ENCODE peak calls at places on chromosomes 2 and 18, in five cellular contexts. R, P, E, L and O are unnamed samples.

GRCh38 chr18:70936160-70936559 is 647.3 kb downstream of the SOCS6 start:
- DNase-seq in R (no peak), P (no peak), E (no peak), L (no peak), O (peak)

GRCh38 chr18:40159141-40160017 is 1795.7 kb upstream of the PIK3C3 start:
- DNase-seq in R (peak), P (peak), E (peak), L (peak), O (peak)

GRCh38 chr2:127389778-127390435 is 2.1 kb upstream of the MAP3K2 start:
- DNase-seq in R (no peak), P (no peak), E (no peak), L (no peak), O (peak)

GRCh38 chr2:11750422-11750821 is 4.0 kb downstream of the LPIN1 start:
- DNase-seq in R (no peak), P (no peak), E (no peak), L (peak), O (no peak)

GRCh38 chr2:28293416-28293815 is 99.2 kb upstream of the FOSL2 start:
- DNase-seq in R (no peak), P (no peak), E (no peak), L (no peak), O (no peak)

GRCh38 chr2:215737496-215737895 is 275.9 kb downstream of the MREG start:
- DNase-seq in R (no peak), P (no peak), E (no peak), L (no peak), O (no peak)

GRCh38 chr18:78787751-78788150 is 191.9 kb upstream of the SALL3 start:
- DNase-seq in R (no peak), P (no peak), E (no peak), L (no peak), O (no peak)

GRCh38 chr2:130378206-130378897 is 22.5 kb downstream of the PTPN18 start:
- DNase-seq in R (no peak), P (peak), E (no peak), L (no peak), O (no peak)

GRCh38 chr18:60962629-60963028 is 370.6 kb upstream of the CDH20 start:
- DNase-seq in R (no peak), P (no peak), E (no peak), L (no peak), O (no peak)

GRCh38 chr2:182318466-182319309 is 108.1 kb downstream of the PDE1A start:
- DNase-seq in R (no peak), P (no peak), E (no peak), L (no peak), O (no peak)

GRCh38 chr2:142672698-142673097 is 204.8 kb upstream of the KYNU start:
- DNase-seq in R (no peak), P (peak), E (no peak), L (no peak), O (no peak)

GRCh38 chr2:212284166-212284565 is 254.4 kb downstream of the ERBB4 start:
- DNase-seq in R (no peak), P (no peak), E (no peak), L (no peak), O (no peak)

GRCh38 chr2:207073791-207074678 is 91.7 kb downstream of the KLF7 start:
- DNase-seq in R (no peak), P (no peak), E (no peak), L (no peak), O (peak)

GRCh38 chr2:120990451-120990871 is 254.8 kb downstream of the GLI2 start:
- DNase-seq in R (no peak), P (no peak), E (no peak), L (no peak), O (peak)

GRCh38 chr2:45177870-45178269 is 168.6 kb upstream of the SIX2 start:
- DNase-seq in R (no peak), P (no peak), E (peak), L (no peak), O (peak)

GRCh38 chr2:196827356-196827755 is 18.2 kb upstream of the C2orf66 start:
- DNase-seq in R (no peak), P (no peak), E (no peak), L (no peak), O (no peak)

GRCh38 chr2:42879913-42880737 is 87.7 kb upstream of the HAAO start:
- DNase-seq in R (no peak), P (no peak), E (no peak), L (no peak), O (no peak)

GRCh38 chr2:232330068-232330999 is 48.2 kb upstream of the ALPP start:
- DNase-seq in R (no peak), P (no peak), E (no peak), L (no peak), O (no peak)

GRCh38 chr2:231722721-231723307 is 14.5 kb downstream of the PTMA start:
- DNase-seq in R (no peak), P (no peak), E (no peak), L (no peak), O (no peak)

DNA sequence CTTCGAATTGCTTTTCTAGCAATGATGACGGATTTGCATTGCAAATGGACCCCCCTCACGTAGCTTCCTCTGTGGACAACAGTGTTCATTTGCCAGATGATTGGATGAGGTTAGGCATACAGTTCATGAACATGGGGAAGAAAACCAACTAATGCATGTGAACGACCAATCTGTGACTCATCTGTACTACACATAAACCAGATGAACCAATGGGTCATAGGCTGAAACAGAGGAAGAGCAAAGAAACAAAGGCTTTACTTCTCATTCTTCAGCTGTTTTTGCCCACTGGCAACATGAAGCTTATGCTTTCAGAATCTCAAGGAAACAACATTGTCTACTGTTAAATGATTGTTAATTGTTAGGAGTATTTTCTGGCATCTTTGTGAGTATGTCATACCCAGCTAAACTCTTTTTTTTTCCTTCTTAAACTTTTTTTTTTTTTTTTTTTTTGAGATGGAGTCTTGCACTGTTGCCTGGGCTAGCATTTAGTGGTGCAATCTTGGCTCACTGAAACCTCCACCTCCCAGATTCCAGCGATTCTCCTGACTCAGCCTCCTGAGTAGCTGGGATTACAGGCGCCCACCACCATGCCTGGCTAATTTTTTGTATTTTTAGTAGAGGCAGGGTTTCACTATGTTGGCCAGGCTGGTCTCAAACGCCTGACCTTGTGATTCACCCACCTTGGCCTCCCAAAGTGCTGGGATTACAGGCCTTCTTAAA is 35.5 kb downstream of the EFEMP1 start:
- DNase-seq in R (no peak), P (no peak), E (peak), L (no peak), O (peak)
- TF ChIP-seq POLR2A in R (no peak), P (no peak), E (no peak), L (no peak), O (no peak)

DNA sequence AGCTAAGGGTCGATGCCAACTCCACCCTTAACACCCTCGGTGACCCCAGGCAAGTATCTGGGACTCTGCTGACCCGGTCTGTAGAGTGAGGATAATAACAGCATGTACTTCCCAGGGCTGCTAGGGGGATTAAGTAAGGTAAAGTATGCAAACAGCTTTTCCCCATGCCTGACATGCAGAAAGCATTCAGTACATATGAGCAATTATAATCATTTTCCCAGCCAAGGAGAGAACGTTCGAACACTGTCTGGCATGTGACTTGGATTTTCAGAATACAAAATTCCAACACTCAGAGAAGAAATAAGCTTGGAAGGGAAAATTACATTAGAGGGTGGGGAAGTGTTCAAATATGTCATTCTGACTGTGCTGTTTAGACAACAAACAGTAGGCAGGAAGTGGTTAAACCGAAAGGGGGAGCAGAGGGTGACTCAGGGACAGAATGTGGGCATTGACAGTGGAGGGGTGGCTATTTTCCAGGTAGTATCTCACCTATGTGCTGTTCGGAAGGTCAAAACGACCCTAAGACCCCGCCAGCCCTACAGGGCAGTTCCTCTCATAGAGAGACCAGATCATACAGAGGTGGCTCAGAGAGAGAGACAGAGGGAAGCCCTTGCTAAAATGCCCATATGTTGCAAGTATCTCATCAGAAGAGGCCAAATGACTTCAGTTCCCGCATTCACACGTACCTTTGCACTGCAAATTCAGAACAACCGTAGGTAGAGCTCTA is 14.9 kb downstream of the ASPRV1 start:
- DNase-seq in R (peak), P (peak), E (peak), L (peak), O (peak)
- TF ChIP-seq MYC in R (no peak), P (no peak), E (no peak), L (no peak), O (no peak)

DNA sequence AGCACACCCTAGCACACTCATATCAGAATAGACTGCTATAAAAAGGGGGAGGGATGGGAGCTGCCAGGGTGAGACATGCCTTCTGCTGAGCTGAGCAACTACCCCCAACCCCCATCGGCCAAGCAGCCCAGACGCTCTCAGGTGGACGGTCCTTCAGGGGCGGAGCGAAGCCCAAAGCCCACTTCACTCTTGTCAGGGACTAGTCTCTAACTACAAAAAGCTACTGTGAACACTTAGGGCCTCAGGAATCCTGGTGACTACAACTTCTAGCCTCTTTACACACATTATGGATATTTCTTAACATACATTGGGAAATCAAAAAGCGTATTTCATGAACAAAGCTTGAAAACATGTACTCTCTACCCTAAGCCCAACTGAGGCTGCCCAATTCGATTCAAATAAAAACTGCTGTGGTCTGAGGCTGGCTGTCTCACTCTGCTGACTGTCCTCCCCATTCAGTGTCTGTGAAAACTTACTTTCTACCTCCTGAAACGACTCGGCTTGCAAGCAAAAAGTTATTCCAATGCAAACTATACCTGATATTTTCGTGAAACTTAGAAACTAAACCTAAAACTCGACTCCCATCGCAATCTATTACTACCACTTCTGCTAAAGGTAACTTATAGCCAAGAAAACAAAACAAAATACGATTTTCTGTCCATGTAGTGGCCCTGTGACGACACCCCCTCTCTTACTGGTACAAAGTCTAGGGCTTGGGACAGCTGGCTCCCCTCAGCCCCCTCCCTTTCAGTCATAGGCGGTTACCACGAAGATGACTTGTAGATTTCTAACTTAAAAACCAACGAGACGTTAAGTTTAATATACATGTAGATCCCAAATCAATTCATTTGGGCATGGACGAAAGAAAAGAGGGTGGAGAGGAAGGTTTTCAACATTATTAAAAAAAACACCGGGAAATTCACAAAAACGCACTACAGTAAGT is 1.2 kb downstream of the SERTAD2 start:
- DNase-seq in R (peak), P (peak), E (peak), L (no peak), O (peak)
- TF ChIP-seq POLR2A in R (no peak), P (no peak), E (no peak), L (no peak), O (no peak)

DNA sequence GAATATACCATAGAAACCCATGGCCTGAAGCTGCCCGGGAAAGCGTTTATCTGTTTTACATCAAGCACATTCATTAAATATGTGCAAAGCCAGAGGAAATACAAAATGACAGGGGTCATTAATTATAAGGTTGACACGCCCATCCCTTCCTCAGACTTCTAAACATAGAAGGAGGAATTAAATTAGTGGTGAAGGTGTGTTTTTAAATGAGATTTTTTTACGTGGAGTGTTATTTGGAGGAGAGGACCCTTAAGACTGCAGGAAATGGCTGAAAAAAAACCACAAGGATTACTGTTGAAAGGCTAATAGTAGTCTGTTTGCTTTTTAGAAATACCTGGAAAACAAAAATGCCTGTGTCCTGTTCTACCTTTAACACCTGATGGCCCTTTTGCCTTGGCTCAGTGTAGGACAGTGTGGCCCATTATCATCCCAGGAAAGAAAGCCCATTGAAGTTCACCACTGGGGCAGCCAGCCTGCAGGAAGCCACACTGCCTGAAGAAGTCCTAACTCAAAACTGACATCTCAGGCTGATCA is 123.2 kb downstream of the EPHA4 start:
- DNase-seq in R (no peak), P (no peak), E (no peak), L (no peak), O (no peak)
- TF ChIP-seq MYC in R (no peak), P (no peak), E (no peak), L (no peak), O (no peak)

GRCh38 chr2:205698556-205699282 is 16.4 kb downstream of the NRP2 start:
- DNase-seq in R (no peak), P (no peak), E (no peak), L (no peak), O (no peak)

GRCh38 chr2:205700331-205701132 is 18.2 kb downstream of the NRP2 start:
- DNase-seq in R (peak), P (no peak), E (peak), L (no peak), O (peak)

GRCh38 chr2:205702576-205702975 is 20.3 kb downstream of the NRP2 start:
- DNase-seq in R (peak), P (no peak), E (peak), L (no peak), O (no peak)

GRCh38 chr2:205701509-205701908 is 19.2 kb downstream of the NRP2 start:
- DNase-seq in R (no peak), P (no peak), E (no peak), L (no peak), O (no peak)

DNA sequence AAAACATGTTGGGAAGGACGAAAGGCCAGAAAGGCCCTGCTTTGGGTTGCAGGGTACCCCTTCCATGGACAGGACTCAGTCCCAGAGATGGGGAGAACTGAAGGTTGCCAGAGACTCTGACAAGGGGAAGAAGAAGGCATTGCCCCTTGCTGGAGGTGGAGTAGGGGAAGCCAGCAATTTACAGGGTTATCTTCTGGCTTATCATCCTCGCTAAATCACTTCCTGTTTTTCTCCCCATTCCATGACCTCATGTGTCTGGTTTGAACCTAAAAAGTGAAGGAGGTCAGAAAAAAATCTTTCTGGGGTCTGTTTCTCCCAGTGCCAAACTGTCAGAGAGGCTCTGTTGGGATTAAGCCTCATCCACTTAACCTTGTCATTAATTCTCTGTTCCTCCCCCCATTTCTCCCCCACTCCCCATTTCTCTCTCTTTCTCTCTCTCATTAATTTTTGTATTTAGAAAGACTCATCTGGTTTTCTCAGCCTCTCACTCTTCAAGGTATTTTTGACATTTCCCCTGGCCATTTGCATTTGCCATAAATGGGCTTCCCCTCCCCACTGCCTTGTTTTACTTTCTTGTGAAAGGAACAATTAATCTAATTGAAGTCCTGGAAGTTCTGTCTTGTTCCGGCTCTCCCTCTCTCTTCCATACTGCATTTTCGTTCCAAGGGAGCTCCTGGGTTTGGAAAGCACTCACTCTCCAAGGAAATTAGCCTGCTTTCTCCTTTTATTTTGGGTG is 17.4 kb downstream of the NRP2 start:
- DNase-seq in R (no peak), P (no peak), E (no peak), L (no peak), O (peak)
- TF ChIP-seq POLR2A in R (no peak), P (no peak), E (no peak), L (no peak), O (no peak)

DNA sequence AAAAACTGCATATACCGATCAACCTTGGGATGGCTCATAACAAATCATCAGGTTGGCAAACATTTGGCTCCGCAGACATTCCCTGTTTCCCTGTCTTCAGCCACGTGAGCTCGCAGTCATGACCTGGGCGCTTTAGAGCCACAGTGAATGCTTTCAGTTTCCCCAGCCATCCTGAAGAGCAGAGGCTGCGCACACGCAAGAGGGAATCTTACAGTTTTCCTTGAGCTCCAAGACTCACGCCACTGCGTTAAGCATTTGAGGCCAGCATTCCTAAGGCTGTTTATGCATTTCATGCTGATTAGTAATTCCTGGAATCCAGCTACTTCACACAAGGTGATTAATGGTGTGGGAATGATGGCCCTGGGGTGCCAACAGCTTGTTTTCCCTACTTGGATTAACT is 95.1 kb downstream of the MTCL1 start:
- DNase-seq in R (no peak), P (no peak), E (peak), L (no peak), O (no peak)
- TF ChIP-seq MYC in R (no peak), P (no peak), E (no peak), L (no peak), O (no peak)

GRCh38 chr18:55246278-55246677 is 287.0 kb upstream of the CCDC68 start:
- DNase-seq in R (no peak), P (no peak), E (no peak), L (no peak), O (no peak)
- TF ChIP-seq POLR2A in R (no peak), P (no peak), E (no peak), L (no peak), O (no peak)

GRCh38 chr2:218291318-218291933 is 877 bp downstream of the TMBIM1 start:
- DNase-seq in R (no peak), P (no peak), E (no peak), L (no peak), O (peak)

GRCh38 chr2:218292700-218293014 is 354 bp upstream of the TMBIM1 start:
- DNase-seq in R (no peak), P (no peak), E (no peak), L (no peak), O (no peak)

GRCh38 chr2:218291934-218292699 is at the start of gene TMBIM1:
- DNase-seq in R (peak), P (peak), E (peak), L (no peak), O (peak)

GRCh38 chr2:218290316-218291261 is 1.7 kb downstream of the TMBIM1 start:
- DNase-seq in R (no peak), P (no peak), E (no peak), L (peak), O (peak)

DNA sequence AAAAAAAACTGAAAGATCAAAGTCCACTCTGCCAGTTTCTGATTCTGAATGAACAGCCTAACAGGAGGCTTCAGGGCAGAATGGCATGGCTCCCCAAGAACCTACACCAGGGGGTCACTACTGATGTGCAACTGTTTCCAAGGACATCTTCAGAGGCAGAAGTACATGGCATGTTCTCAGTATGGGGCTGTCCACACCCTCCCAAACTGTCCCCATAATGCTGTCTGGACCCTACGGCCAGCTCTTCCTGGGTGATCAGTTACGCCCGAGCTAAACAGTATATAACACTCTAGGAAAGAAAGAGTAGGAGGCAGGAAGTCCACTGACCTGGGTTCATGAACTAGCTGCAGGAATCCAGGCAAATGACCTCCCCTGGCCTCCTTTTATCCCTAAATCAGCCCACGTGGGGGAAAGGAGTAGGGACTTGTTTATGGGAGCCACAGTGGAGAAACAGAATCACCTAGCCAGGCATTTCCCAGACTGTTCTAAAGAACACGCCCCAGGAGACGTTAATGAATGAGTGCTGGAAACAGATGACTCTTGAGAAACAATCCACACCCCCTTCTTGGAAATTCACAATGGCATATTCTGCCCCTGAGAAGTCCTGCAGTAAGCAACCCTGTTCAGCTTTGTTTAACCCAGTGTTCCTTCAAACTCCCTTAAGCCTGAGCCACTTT is 2.5 kb downstream of the TMBIM1 start:
- DNase-seq in R (peak), P (peak), E (no peak), L (no peak), O (no peak)
- TF ChIP-seq MYC in R (peak), P (no peak), E (no peak), L (no peak), O (no peak)